ENCODE peak calls at places on chromosomes 6 and 20, in four cellular contexts. K, B, C and D are unnamed samples.

GRCh38 chr6:125078602-125079321 is 74.8 kb upstream of the TPD52L1 start:
- DNase-seq in B (no peak), C (no peak), K (no peak), D (no peak)

GRCh38 chr6:139553916-139554315 is 179.5 kb upstream of the CITED2 start:
- DNase-seq in K (no peak), C (no peak), B (no peak), D (no peak)

GRCh38 chr6:168432196-168432595 is 8.8 kb upstream of the SMOC2 start:
- DNase-seq in C (no peak), K (no peak), B (no peak), D (no peak)

GRCh38 chr6:1552296-1552761 is 57.4 kb upstream of the FOXC1 start:
- DNase-seq in K (no peak), C (no peak), B (no peak), D (no peak)

GRCh38 chr6:150452642-150453243 is 83.9 kb downstream of the IYD start:
- DNase-seq in K (no peak), C (peak), B (no peak), D (no peak)

GRCh38 chr20:36525620-36526365 is 15.5 kb upstream of the MYL9 start:
- DNase-seq in K (no peak), B (no peak), C (no peak), D (no peak)

GRCh38 chr6:160917581-160917980 is 74.0 kb upstream of the MAP3K4 start:
- DNase-seq in K (no peak), C (no peak), B (no peak), D (no peak)

GRCh38 chr6:116948535-116949304 is 71.7 kb downstream of the RFX6 start:
- DNase-seq in C (no peak), K (no peak), B (no peak), D (no peak)

GRCh38 chr6:149915970-149916865 is 6.7 kb downstream of the RAET1G start:
- DNase-seq in C (peak), B (no peak), K (no peak), D (peak)

GRCh38 chr6:66771626-66772025 is 1064.6 kb upstream of the EYS start:
- DNase-seq in B (no peak), K (no peak), C (no peak), D (no peak)

GRCh38 chr6:50850860-50851259 is 32.2 kb downstream of the TFAP2B start:
- DNase-seq in C (no peak), K (no peak), B (no peak), D (no peak)

DNA sequence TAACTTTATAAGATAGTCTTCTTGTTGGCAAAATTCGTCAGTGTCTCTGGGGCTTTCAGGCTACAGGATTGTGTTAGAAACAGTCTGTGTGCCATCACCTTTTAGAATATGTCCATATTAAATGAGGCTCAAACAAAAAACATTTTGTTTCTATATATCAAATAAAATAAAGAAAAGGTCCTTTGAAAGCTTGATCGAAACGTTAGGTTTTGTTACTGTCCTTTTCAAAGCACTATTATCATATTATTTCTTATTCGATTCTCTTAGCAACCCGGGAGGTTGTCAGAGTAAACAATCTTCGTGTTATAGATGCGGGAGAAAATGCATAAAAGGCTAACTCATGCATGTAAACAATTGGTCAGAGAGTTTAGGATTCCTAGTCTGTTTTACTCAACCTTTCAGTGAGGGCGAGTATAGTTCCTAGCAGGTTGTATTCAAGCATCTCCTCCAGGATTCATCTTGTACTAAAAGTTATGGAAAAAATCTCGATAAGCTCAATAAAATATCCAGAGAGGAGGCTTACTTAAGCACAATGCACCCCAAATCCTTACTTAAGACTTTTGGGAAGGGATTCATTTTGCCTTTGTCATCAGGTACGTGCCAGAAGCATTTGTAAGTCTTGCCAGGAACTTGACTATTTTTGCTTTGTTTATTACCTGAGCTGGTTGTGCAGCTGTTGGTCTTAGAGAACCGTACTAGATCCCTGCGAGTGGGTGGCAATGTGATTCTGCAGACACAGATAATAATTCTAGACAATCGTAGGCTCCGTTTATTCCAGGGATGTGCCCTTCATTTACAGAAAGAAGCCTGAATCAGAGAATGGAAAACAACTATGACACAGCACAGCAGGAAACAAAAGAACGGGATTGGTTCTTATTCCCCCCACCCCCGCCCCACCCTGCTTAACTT is 159.6 kb upstream of the ZNF217 start:
- DNase-seq in C (no peak), K (no peak), B (no peak), D (peak)
- TF ChIP-seq POLR2AphosphoS5 in C (no peak), K (no peak), B (no peak), D (no peak)

DNA sequence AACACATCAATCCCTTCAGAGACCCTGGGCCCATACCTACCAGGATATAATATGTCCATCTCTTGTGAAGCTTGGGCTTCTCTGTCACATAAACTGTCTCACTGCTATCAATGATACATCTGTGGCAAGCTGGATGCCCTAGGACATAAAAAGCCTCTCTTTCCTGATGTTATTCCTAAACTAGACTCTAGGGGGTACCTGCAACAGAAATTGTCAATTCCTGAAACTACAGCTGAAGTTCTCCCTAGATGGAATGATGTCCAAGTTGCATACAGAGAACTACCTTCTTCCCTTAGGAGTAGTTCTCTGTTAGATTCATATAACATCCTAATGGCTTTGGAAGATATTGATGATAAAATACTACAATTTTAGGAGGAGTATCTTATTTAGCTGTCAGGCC is 35.8 kb downstream of the TBX18 start:
- DNase-seq in C (no peak), B (no peak), K (no peak), D (no peak)
- TF ChIP-seq CTCF in C (no peak), B (no peak), K (peak), D (no peak)

DNA sequence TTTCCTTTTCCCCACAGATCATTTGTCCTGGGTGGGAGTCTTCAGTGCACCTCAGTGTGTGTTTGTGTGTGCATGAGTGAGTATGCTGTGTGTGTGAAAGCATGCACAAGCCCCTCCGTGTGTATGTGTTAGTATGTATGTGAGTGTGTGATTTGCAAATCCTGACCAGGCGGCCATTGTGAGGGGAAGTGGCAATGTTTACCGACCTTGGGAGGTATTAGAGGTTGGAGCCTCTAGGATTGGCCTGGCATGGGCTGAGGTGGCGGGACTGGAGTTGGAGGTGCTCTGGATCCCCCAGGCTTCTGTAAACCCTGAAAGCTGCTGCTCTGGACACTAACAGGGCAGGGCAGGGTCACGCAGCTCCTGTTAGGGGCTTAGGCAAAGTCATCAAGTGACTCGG is 79.0 kb downstream of the VEGFA start:
- DNase-seq in K (no peak), C (no peak), B (no peak), D (no peak)
- TF ChIP-seq POLR2AphosphoS5 in K (no peak), C (no peak), B (no peak), D (no peak)

GRCh38 chr20:18316166-18316565 is 27.8 kb downstream of the ZNF133 start:
- DNase-seq in B (no peak), C (peak), K (no peak), D (no peak)
- TF ChIP-seq CTCF in B (no peak), C (no peak), K (no peak), D (no peak)

GRCh38 chr6:155429321-155429893 is 26.2 kb downstream of the NOX3 start:
- DNase-seq in C (no peak), K (no peak), B (no peak), D (no peak)

GRCh38 chr6:155439376-155439775 is 16.3 kb downstream of the NOX3 start:
- DNase-seq in C (no peak), B (no peak), K (no peak), D (no peak)

GRCh38 chr6:155436981-155437749 is 18.5 kb downstream of the NOX3 start:
- DNase-seq in C (no peak), B (no peak), K (no peak), D (no peak)

GRCh38 chr6:155432293-155432692 is 23.3 kb downstream of the NOX3 start:
- DNase-seq in K (no peak), B (no peak), C (no peak), D (no peak)

DNA sequence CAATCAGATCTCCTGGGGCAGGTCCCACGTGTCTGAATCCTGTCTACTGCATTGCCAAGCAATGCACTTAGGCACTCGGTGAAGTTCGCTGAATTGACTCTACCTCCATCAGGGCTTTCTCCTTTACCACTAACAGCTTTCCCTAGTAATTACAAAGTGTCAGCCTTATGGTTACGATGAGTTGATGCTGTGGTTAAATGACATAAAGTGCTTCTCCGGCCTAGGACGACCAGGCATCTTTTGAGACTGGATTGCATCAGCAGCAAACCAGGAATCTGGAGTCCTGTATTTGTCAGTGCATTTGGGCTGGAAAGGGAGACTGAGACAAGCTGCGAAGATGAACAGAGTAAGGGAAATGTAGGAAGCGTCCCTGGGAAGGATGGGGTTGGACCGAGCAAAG is 21.5 kb downstream of the NOX3 start:
- DNase-seq in K (no peak), C (no peak), B (no peak), D (no peak)
- TF ChIP-seq POLR2AphosphoS5 in K (no peak), C (no peak), B (no peak), D (no peak)

DNA sequence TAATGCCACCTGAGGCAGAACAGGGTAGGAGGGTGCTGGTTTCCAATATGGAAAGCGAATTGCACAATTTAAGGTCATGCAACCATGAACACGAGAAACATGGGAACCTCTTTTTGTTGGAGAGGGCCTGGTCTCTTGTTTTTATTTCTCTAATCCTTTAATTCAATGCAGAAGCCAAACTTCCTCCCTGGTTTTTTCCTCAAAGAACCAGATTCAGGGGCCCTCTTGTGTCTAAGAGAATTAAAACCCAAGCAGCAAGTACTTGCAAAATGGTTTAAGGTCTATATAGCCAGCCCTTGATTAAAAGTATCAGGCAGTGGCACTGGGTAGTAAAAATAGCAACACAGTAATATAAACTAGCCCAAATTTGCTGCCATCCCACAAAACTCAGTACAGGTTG is 19.5 kb downstream of the GSTA4 start:
- DNase-seq in K (no peak), B (no peak), C (no peak), D (no peak)
- TF ChIP-seq CTCF in K (no peak), B (no peak), C (no peak), D (no peak)

GRCh38 chr20:37807491-37807890 is 95.4 kb upstream of the VSTM2L start:
- DNase-seq in K (no peak), C (no peak), B (no peak), D (no peak)
- TF ChIP-seq POLR2AphosphoS5 in K (no peak), C (no peak), B (no peak), D (no peak)

GRCh38 chr6:155174576-155175174 is 89.1 kb upstream of the CLDN20 start:
- DNase-seq in C (no peak), B (peak), K (no peak), D (no peak)
- TF ChIP-seq CTCF in C (peak), B (peak), K (peak), D (no peak)

GRCh38 chr6:35318200-35318844 is 20.7 kb downstream of the DEF6 start:
- DNase-seq in K (no peak), C (no peak), B (no peak), D (peak)
- TF ChIP-seq POLR2AphosphoS5 in K (peak), C (no peak), B (no peak), D (no peak)

DNA sequence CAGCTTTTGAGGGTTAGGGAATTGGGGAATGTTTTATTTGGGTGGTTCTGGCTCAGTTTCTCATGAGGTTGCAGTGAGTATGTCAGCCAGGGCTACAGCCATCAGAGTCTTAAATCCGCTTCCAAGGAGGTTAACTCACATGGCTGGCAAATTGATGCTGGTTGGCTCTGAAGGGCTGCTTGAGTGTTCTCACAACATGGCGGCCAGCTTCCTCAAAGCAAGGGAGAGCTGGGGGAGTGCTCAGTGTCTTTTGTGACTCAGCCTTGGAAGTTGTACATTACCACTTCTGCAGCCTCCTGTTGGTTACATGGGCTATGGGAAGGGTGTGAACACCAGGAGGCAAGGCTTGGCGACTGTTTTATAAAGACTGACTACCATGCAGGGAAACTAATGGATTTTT is 17.8 kb upstream of the PPP1R3G start:
- DNase-seq in C (no peak), B (no peak), K (no peak), D (no peak)
- TF ChIP-seq CTCF in C (no peak), B (no peak), K (no peak), D (no peak)